ENCODE peak calls at places on chromosomes 12 and 14, in eight cellular contexts. One of them, this sample, is unnamed.
A peak's percentile ranks its signal among the peaks of the same experiment; 100 is the strongest.

GRCh38 chr14:81416981-81417380 is 16.9 kb upstream of the STON2 start:
- DNase-seq in fibroblast of lung: no peak
- DNase-seq in HCT116: no peak
- DNase-seq in PC-3: no peak
- DNase-seq in SK-N-MC: no peak
- DNase-seq in K562: no peak
- DNase-seq in H1: no peak
- DNase-seq in mammary epithelial cell: no peak
- DNase-seq in this sample: no peak

GRCh38 chr12:76029982-76030377 is 1.6 kb downstream of the PHLDA1 start:
- DNase-seq in fibroblast of lung: peak; percentile 68
- DNase-seq in HCT116: no peak
- DNase-seq in PC-3: peak; percentile 45
- DNase-seq in SK-N-MC: no peak
- DNase-seq in K562: no peak
- DNase-seq in H1: no peak
- DNase-seq in mammary epithelial cell: peak; percentile 47
- DNase-seq in this sample: no peak

GRCh38 chr12:118359541-118359915 is 13.2 kb downstream of the TAOK3 start:
- DNase-seq in fibroblast of lung: no peak
- DNase-seq in HCT116: no peak
- DNase-seq in PC-3: no peak
- DNase-seq in SK-N-MC: no peak
- DNase-seq in K562: no peak
- DNase-seq in H1: no peak
- DNase-seq in mammary epithelial cell: no peak
- DNase-seq in this sample: no peak

GRCh38 chr14:101808894-101809670 is 47.6 kb downstream of the PPP2R5C start:
- DNase-seq in fibroblast of lung: no peak
- DNase-seq in HCT116: no peak
- DNase-seq in PC-3: no peak
- DNase-seq in SK-N-MC: no peak
- DNase-seq in K562: no peak
- DNase-seq in H1: no peak
- DNase-seq in mammary epithelial cell: no peak
- DNase-seq in this sample: no peak

GRCh38 chr12:3553681-3554546 is 62.9 kb downstream of the PRMT8 start:
- DNase-seq in fibroblast of lung: no peak
- DNase-seq in HCT116: no peak
- DNase-seq in PC-3: no peak
- DNase-seq in SK-N-MC: no peak
- DNase-seq in K562: no peak
- DNase-seq in H1: no peak
- DNase-seq in mammary epithelial cell: no peak
- DNase-seq in this sample: no peak

GRCh38 chr12:57571926-57572762 is 18.8 kb upstream of the PIP4K2C start:
- DNase-seq in fibroblast of lung: no peak
- DNase-seq in HCT116: no peak
- DNase-seq in PC-3: no peak
- DNase-seq in SK-N-MC: no peak
- DNase-seq in K562: no peak
- DNase-seq in H1: no peak
- DNase-seq in mammary epithelial cell: no peak
- DNase-seq in this sample: no peak

GRCh38 chr12:55797550-55797949 is 20.0 kb downstream of the SARNP start:
- DNase-seq in fibroblast of lung: no peak
- DNase-seq in HCT116: no peak
- DNase-seq in PC-3: no peak
- DNase-seq in SK-N-MC: no peak
- DNase-seq in K562: no peak
- DNase-seq in H1: no peak
- DNase-seq in mammary epithelial cell: no peak
- DNase-seq in this sample: no peak

GRCh38 chr12:52010692-52011601 is 4.2 kb downstream of the TAMALIN start:
- DNase-seq in fibroblast of lung: no peak
- DNase-seq in HCT116: no peak
- DNase-seq in PC-3: no peak
- DNase-seq in SK-N-MC: no peak
- DNase-seq in K562: no peak
- DNase-seq in H1: no peak
- DNase-seq in mammary epithelial cell: no peak
- DNase-seq in this sample: peak; percentile 63

GRCh38 chr12:65634626-65635331 is 189.5 kb upstream of the HMGA2 start:
- DNase-seq in fibroblast of lung: no peak
- DNase-seq in HCT116: no peak
- DNase-seq in PC-3: peak; percentile 96
- DNase-seq in SK-N-MC: no peak
- DNase-seq in K562: no peak
- DNase-seq in H1: no peak
- DNase-seq in mammary epithelial cell: peak; percentile 77
- DNase-seq in this sample: no peak

GRCh38 chr14:104687601-104688504 is 1.6 kb upstream of the INF2 start:
- DNase-seq in fibroblast of lung: peak; percentile 55
- DNase-seq in HCT116: peak; percentile 62
- DNase-seq in PC-3: peak; percentile 92
- DNase-seq in SK-N-MC: no peak
- DNase-seq in K562: no peak
- DNase-seq in H1: no peak
- DNase-seq in mammary epithelial cell: peak; percentile 86
- DNase-seq in this sample: no peak

GRCh38 chr12:122851820-122852219 is 16.6 kb downstream of the HIP1R start:
- DNase-seq in fibroblast of lung: peak; percentile 92
- DNase-seq in HCT116: no peak
- DNase-seq in PC-3: peak; percentile 94
- DNase-seq in SK-N-MC: no peak
- DNase-seq in K562: no peak
- DNase-seq in H1: no peak
- DNase-seq in mammary epithelial cell: peak; percentile 88
- DNase-seq in this sample: no peak

GRCh38 chr14:69584389-69584788 is 9.7 kb upstream of the CCDC177 start:
- DNase-seq in fibroblast of lung: no peak
- DNase-seq in HCT116: no peak
- DNase-seq in PC-3: no peak
- DNase-seq in SK-N-MC: no peak
- DNase-seq in K562: no peak
- DNase-seq in H1: no peak
- DNase-seq in mammary epithelial cell: no peak
- DNase-seq in this sample: no peak
- H3K36me3 ChIP-seq in fibroblast of lung: no peaks in the 10 kb centered on the region
- H3K36me3 ChIP-seq in HCT116: no peaks in the 10 kb centered on the region
- H3K36me3 ChIP-seq in PC-3: no peaks in the 10 kb centered on the region
- H3K36me3 ChIP-seq in SK-N-MC: no peaks in the 10 kb centered on the region
- H3K36me3 ChIP-seq in K562: no peaks in the 10 kb centered on the region
- H3K36me3 ChIP-seq in H1: no peaks in the 10 kb centered on the region
- H3K36me3 ChIP-seq in mammary epithelial cell: no peaks in the 10 kb centered on the region
- H3K36me3 ChIP-seq in this sample: no peaks in the 10 kb centered on the region

GRCh38 chr12:54394281-54394719 is 9.8 kb upstream of the ZNF385A start:
- DNase-seq in fibroblast of lung: peak; percentile 72
- DNase-seq in HCT116: peak; percentile 45
- DNase-seq in PC-3: peak; percentile 88
- DNase-seq in SK-N-MC: peak; percentile 37
- DNase-seq in K562: peak; percentile 60
- DNase-seq in H1: peak; percentile 86
- DNase-seq in mammary epithelial cell: peak; percentile 60
- DNase-seq in this sample: peak; percentile 84

GRCh38 chr12:54394986-54395385 is 10.5 kb upstream of the ZNF385A start:
- DNase-seq in fibroblast of lung: no peak
- DNase-seq in HCT116: no peak
- DNase-seq in PC-3: no peak
- DNase-seq in SK-N-MC: no peak
- DNase-seq in K562: no peak
- DNase-seq in H1: no peak
- DNase-seq in mammary epithelial cell: no peak
- DNase-seq in this sample: no peak

GRCh38 chr12:54393743-54394142 is 9.2 kb upstream of the ZNF385A start:
- DNase-seq in fibroblast of lung: no peak
- DNase-seq in HCT116: no peak
- DNase-seq in PC-3: no peak
- DNase-seq in SK-N-MC: no peak
- DNase-seq in K562: no peak
- DNase-seq in H1: no peak
- DNase-seq in mammary epithelial cell: no peak
- DNase-seq in this sample: no peak

GRCh38 chr12:54392485-54393349 is 8.2 kb upstream of the ZNF385A start:
- DNase-seq in fibroblast of lung: no peak
- DNase-seq in HCT116: no peak
- DNase-seq in PC-3: no peak
- DNase-seq in SK-N-MC: no peak
- DNase-seq in K562: peak; percentile 42
- DNase-seq in H1: no peak
- DNase-seq in mammary epithelial cell: peak; percentile 42
- DNase-seq in this sample: no peak

DNA sequence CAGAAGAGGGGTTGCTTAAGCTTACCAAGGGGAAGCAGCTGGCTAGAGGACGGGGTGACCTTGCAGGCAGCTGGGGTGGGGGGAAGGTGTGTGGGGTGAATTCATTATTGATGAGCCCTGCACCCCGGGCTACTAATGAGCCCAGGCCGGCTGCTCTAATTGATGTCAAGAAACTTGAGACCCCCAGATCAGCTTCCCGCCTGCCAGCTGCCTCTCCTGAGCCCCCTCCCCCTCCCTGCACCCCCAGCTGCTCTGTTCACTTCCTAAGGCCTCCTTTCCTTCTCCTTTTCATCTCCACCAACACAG is 8.8 kb upstream of the ZNF385A start:
- DNase-seq in fibroblast of lung: no peak
- DNase-seq in HCT116: no peak
- DNase-seq in PC-3: no peak
- DNase-seq in SK-N-MC: no peak
- DNase-seq in K562: no peak
- DNase-seq in H1: no peak
- DNase-seq in mammary epithelial cell: no peak
- DNase-seq in this sample: no peak
- H3K27ac ChIP-seq in fibroblast of lung: no peak overlapping the region
- H3K27ac ChIP-seq in HCT116: no peak overlapping the region
- H3K27ac ChIP-seq in PC-3: no peak overlapping the region
- H3K27ac ChIP-seq in SK-N-MC: no peak overlapping the region
- H3K27ac ChIP-seq in K562: peak overlapping the region; percentile 65
- H3K27ac ChIP-seq in H1: no peak overlapping the region
- H3K27ac ChIP-seq in mammary epithelial cell: no peak overlapping the region
- H3K27ac ChIP-seq in this sample: peak overlapping the region; percentile 45

DNA sequence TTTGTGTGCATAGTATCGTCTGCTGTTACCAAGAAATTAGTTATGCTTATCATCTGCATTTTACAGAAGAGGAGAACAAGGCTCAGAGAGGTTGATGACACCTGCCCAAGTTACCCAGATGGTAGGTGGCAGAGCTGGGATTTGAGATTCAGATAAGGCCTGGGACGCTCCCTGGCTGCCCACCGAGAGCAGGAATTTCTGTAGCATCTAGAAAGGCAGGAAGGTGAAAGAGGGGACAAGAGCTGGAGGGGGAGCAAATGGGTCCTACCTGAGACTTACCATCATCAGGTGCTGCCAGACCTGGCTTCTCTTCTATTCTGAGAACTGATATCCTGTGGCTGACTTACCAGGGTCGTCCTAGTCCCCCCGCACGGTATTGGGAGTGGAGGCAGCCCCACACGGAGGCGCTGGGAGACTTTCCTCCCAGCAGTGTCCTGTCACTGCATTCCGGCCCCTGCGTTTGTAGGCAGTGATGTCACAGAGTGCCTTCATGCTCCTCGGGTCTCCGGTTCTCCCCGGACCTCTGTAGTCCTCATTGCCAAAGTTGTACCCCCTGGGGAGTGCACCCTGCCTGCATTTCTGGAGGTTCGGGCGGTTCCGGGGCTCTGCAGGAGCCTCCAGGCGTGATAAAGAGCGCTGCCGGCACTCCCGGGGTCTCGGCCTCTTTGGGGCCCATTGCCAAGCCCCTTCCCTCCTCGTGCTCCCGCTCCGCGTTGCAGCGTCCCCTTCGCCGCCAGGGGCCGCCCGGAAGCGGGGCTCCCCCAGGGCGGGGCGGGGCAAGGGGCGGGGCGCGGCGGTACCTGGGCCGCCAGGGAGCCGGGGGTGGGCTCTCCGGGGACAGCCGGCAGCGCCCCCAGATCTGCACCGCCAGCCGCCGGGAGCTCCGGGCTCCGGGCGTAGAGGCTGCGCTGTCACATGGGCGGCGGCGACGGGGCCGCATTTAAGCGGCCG is at the start of gene CABP1:
- DNase-seq in fibroblast of lung: no peak
- DNase-seq in HCT116: no peak
- DNase-seq in PC-3: no peak
- DNase-seq in SK-N-MC: no peak
- DNase-seq in K562: peak; percentile 97
- DNase-seq in H1: peak; percentile 87
- DNase-seq in mammary epithelial cell: no peak
- DNase-seq in this sample: peak; percentile 63
- TF ChIP-seq EZH2 in fibroblast of lung: peak; percentile 87
- TF ChIP-seq EZH2 in HCT116: no peak
- TF ChIP-seq EZH2 in PC-3: peak; percentile 50
- TF ChIP-seq EZH2 in SK-N-MC: no peak
- TF ChIP-seq EZH2 in K562: no peak
- TF ChIP-seq EZH2 in H1: no peak
- TF ChIP-seq EZH2 in mammary epithelial cell: peak; percentile 26
- TF ChIP-seq EZH2 in this sample: no peak

GRCh38 chr14:91186515-91187066 is 57.9 kb downstream of the GPR68 start:
- DNase-seq in fibroblast of lung: peak; percentile 14
- DNase-seq in HCT116: no peak
- DNase-seq in PC-3: peak; percentile 40
- DNase-seq in SK-N-MC: no peak
- DNase-seq in K562: no peak
- DNase-seq in H1: no peak
- DNase-seq in mammary epithelial cell: peak; percentile 41
- DNase-seq in this sample: no peak

GRCh38 chr14:91193069-91193468 is 51.4 kb downstream of the GPR68 start:
- DNase-seq in fibroblast of lung: no peak
- DNase-seq in HCT116: no peak
- DNase-seq in PC-3: no peak
- DNase-seq in SK-N-MC: no peak
- DNase-seq in K562: no peak
- DNase-seq in H1: no peak
- DNase-seq in mammary epithelial cell: no peak
- DNase-seq in this sample: no peak

GRCh38 chr14:91187271-91187670 is 57.2 kb downstream of the GPR68 start:
- DNase-seq in fibroblast of lung: no peak
- DNase-seq in HCT116: no peak
- DNase-seq in PC-3: no peak
- DNase-seq in SK-N-MC: no peak
- DNase-seq in K562: no peak
- DNase-seq in H1: no peak
- DNase-seq in mammary epithelial cell: no peak
- DNase-seq in this sample: no peak

GRCh38 chr14:91195881-91196280 is 48.6 kb downstream of the GPR68 start:
- DNase-seq in fibroblast of lung: no peak
- DNase-seq in HCT116: no peak
- DNase-seq in PC-3: no peak
- DNase-seq in SK-N-MC: no peak
- DNase-seq in K562: no peak
- DNase-seq in H1: no peak
- DNase-seq in mammary epithelial cell: no peak
- DNase-seq in this sample: no peak

DNA sequence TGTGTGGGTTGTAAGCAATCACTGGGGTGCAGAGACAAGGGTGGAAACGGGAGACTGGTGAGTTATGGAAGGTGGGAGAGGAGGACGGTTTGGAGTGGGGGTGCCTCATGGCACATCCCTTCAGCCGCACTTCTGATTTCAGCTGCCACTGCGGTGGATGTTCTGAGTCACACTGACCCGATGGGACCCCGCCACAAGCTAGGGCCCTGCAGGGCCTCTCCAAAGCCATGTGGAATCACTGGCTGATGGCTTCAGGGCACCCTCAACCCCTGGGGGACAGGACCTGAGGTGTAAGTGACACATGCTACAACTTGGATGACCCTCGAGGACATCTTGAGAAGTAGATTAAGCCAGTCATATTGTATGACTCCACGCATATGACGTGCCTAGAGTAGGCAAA is 53.7 kb downstream of the GPR68 start:
- DNase-seq in fibroblast of lung: no peak
- DNase-seq in HCT116: no peak
- DNase-seq in PC-3: no peak
- DNase-seq in SK-N-MC: no peak
- DNase-seq in K562: no peak
- DNase-seq in H1: no peak
- DNase-seq in mammary epithelial cell: no peak
- DNase-seq in this sample: no peak
- H3K36me3 ChIP-seq in fibroblast of lung: peaks cover 14% of the 10 kb centered on the region
- H3K36me3 ChIP-seq in HCT116: peaks cover 30% of the 10 kb centered on the region
- H3K36me3 ChIP-seq in PC-3: no peaks in the 10 kb centered on the region
- H3K36me3 ChIP-seq in SK-N-MC: no peaks in the 10 kb centered on the region
- H3K36me3 ChIP-seq in K562: peaks cover 35% of the 10 kb centered on the region
- H3K36me3 ChIP-seq in H1: peaks cover 2% of the 10 kb centered on the region
- H3K36me3 ChIP-seq in mammary epithelial cell: no peaks in the 10 kb centered on the region
- H3K36me3 ChIP-seq in this sample: no peaks in the 10 kb centered on the region

This sample was measured in A673.